ENCODE peak calls at places on chromosomes 7 and 10, in four cellular contexts. Y is HepG2, L is H1, C is GM12878. X is an unnamed sample.

GRCh38 chr10:89327803-89328441 is at the start of gene IFIT3:
- DNase-seq in C (peak; percentile 62), L (no peak), Y (peak; percentile 38), X (no peak)

GRCh38 chr10:24853661-24854060 is 98.7 kb downstream of the PRTFDC1 start:
- DNase-seq in L (no peak), Y (no peak), C (no peak), X (no peak)

GRCh38 chr7:123468303-123468702 is 66.1 kb downstream of the IQUB start:
- DNase-seq in C (no peak), L (no peak), Y (no peak), X (no peak)

GRCh38 chr10:45001382-45002148 is 842 bp downstream of the ZNF22 start:
- DNase-seq in L (no peak), C (peak; percentile 44), Y (no peak), X (no peak)

GRCh38 chr10:5861269-5862031 is 28.2 kb downstream of the ANKRD16 start:
- DNase-seq in L (no peak), C (no peak), Y (peak; percentile 83), X (no peak)

GRCh38 chr7:93890464-93891068 is at the start of gene TFPI2:
- DNase-seq in L (peak; percentile 43), C (no peak), Y (peak; percentile 2), X (peak; percentile 43)

GRCh38 chr7:22726849-22727792 is at the start of gene IL6:
- DNase-seq in C (no peak), L (no peak), Y (peak; percentile 6), X (peak; percentile 48)

GRCh38 chr7:96311967-96312366 is 9.9 kb downstream of the SLC25A13 start:
- DNase-seq in C (no peak), Y (peak; percentile 30), L (no peak), X (no peak)

GRCh38 chr10:37758074-37758473 is 99.3 kb downstream of the ZNF248 start:
- DNase-seq in C (no peak), L (no peak), Y (no peak), X (no peak)

GRCh38 chr10:37752309-37752875 is 105.0 kb downstream of the ZNF248 start:
- DNase-seq in L (no peak), C (no peak), Y (no peak), X (no peak)

GRCh38 chr10:37754538-37755323 is 102.7 kb downstream of the ZNF248 start:
- DNase-seq in C (no peak), Y (peak; percentile 64), L (no peak), X (peak; percentile 28)
- TF ChIP-seq SUZ12 in C (no peak), Y (no peak), L (no peak), X (no peak)

GRCh38 chr7:150972746-150973145 is 5.4 kb downstream of the KCNH2 start:
- DNase-seq in Y (no peak), L (no peak), C (no peak), X (no peak)

GRCh38 chr7:150970424-150970823 is 7.7 kb downstream of the KCNH2 start:
- DNase-seq in L (no peak), C (no peak), Y (no peak), X (no peak)

GRCh38 chr7:150972094-150972493 is 6.0 kb downstream of the KCNH2 start:
- DNase-seq in Y (no peak), C (no peak), L (no peak), X (no peak)

GRCh38 chr7:150969483-150969874 is 8.6 kb downstream of the KCNH2 start:
- DNase-seq in C (no peak), L (no peak), Y (no peak), X (no peak)

DNA sequence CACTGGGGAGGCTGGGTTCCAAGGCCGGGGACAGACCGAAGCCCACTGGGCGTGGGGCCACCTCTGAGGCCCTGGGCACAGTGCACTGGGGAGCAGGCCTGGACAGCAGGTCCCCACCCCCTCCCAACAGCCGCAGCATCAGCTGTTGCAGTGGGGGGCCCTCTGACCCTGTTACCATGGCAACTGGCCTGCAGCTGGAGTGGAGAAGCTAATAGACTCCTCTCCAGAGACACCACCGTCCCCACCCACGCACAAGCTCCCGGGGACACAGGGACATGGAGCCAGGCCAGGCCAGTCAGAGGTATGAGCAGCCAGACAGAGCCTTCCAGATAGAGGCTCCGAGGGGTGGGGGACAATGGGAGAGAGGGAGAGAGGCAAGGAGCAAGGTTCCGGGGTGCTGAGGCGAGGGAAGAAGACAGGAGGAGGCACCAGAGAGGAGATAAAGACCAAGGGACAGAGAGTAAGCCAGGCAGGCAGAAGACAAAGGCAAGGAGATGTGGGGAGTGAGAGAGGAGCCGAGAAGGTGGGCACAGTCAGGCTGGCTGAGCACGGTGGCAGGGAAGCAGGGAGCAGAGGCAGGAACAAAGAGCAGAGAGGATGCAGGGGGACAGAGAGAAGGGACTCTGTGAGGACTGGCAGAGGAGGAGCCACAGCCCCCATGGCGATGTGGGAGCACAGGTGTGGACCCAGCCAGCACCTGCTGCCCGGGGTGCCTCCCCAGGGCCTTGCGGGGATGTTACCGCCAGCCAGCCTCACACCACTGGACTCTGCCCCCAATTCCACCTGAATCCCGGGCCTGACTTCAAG is 6.7 kb downstream of the KCNH2 start:
- DNase-seq in Y (no peak), C (no peak), L (no peak), X (no peak)
- H3K27me3 ChIP-seq in Y (peaks cover 89% of the 10 kb centered on the region), C (no peaks in the 10 kb centered on the region), L (peaks cover 11% of the 10 kb centered on the region), X (peaks cover 24% of the 10 kb centered on the region)

GRCh38 chr7:157515342-157516041 is 178.7 kb downstream of the DNAJB6 start:
- DNase-seq in L (no peak), C (no peak), Y (no peak), X (no peak)
- TF ChIP-seq SUZ12 in L (no peak), C (no peak), Y (no peak), X (no peak)

DNA sequence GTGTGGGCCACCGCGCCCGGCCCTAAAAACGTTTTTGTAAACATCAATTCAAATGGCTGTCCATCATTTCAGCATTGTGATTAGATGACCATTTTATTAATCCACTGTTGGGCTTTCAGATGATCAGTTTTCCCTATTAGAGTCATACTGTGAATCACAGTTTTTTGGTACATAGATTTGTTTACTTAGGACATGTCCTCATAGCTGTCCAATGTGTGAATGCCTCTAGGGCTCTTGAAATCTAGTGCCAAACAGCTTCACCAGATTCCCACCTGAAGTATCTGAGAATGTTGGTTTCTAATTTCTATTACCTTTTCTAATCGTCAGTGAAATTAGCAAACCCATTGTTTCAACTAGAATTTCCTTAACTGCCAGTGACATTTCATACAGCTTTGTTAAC is 66.8 kb downstream of the UPF2 start:
- DNase-seq in Y (no peak), L (no peak), C (no peak), X (no peak)
- H3K27me3 ChIP-seq in Y (no peaks in the 10 kb centered on the region), L (no peaks in the 10 kb centered on the region), C (no peaks in the 10 kb centered on the region), X (no peaks in the 10 kb centered on the region)

GRCh38 chr10:79049931-79050895 is 18.6 kb upstream of the ZMIZ1 start:
- DNase-seq in L (no peak), C (no peak), Y (no peak), X (no peak)

GRCh38 chr10:79052311-79053080 is 16.3 kb upstream of the ZMIZ1 start:
- DNase-seq in Y (peak; percentile 52), L (no peak), C (no peak), X (no peak)

GRCh38 chr10:79051766-79052165 is 17.0 kb upstream of the ZMIZ1 start:
- DNase-seq in C (no peak), L (no peak), Y (no peak), X (no peak)

GRCh38 chr10:79053081-79053434 is 15.7 kb upstream of the ZMIZ1 start:
- DNase-seq in L (no peak), Y (no peak), C (no peak), X (no peak)

DNA sequence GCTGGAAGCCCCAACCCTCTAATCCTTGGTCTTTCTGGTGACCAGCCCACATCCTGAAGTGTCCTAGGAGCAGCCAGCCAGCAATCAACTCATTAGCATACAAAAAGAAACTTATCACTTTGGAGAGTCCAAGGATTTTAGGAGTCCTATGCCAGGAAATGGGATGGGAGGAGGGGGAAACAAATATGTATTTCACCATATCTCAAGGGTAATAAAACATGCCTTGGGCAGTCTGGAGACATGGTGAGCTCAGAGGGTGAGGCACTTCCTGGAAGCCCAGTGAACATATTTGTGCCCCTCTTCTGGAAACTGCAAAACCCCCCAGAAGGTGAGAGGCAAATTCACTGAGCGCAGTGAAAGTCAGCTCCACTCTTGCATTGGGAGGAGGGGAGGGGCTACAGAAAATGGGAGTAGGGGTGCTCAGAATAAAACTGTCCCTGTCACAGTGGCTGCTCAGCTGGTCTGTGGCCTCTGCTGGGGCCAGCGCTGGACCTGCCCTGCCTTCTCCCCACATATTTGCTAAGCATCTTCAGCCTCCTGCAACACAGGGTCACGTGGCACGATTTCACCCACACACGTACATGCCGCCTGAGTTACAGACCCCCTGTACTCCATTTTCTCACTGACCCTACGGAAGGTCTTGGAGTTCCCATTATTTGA is 17.7 kb upstream of the ZMIZ1 start:
- DNase-seq in L (no peak), Y (no peak), C (no peak), X (no peak)
- TF ChIP-seq SUZ12 in L (no peak), Y (no peak), C (no peak), X (no peak)

GRCh38 chr7:1404881-1405548 is 54.3 kb downstream of the MICALL2 start:
- DNase-seq in C (no peak), L (no peak), Y (no peak), X (no peak)
- H3K27me3 ChIP-seq in C (no peaks in the 10 kb centered on the region), L (peaks cover 25% of the 10 kb centered on the region), Y (peaks cover 70% of the 10 kb centered on the region), X (peaks cover 57% of the 10 kb centered on the region)

GRCh38 chr10:117462816-117463544 is 79.6 kb upstream of the EMX2 start:
- DNase-seq in C (no peak), L (no peak), Y (no peak), X (no peak)

GRCh38 chr10:117460846-117461765 is 81.4 kb upstream of the EMX2 start:
- DNase-seq in C (no peak), L (no peak), Y (no peak), X (no peak)

GRCh38 chr10:117461766-117462423 is 80.7 kb upstream of the EMX2 start:
- DNase-seq in Y (no peak), C (no peak), L (no peak), X (no peak)

GRCh38 chr10:117463545-117463920 is 79.0 kb upstream of the EMX2 start:
- DNase-seq in Y (no peak), L (no peak), C (no peak), X (no peak)

DNA sequence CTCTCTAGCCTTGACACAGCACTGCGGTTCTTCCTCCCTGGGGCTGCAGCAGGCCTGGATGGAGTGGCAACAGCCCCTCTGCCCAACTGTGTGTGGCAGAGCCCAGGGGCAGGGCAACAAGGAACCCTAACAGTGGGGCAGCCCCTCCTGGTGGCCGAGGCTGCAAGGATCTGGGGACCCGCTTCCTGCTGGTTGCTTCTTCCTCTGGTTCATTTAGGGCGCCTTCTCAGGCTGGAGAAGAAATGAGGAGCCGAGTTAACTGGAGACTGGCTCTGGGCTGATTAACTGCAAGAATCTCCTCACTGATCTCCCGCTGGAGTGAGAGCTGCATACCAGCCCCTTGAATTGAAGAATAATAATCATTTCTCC is 80.1 kb upstream of the EMX2 start:
- DNase-seq in L (no peak), Y (no peak), C (no peak), X (no peak)
- TF ChIP-seq SUZ12 in L (no peak), Y (no peak), C (no peak), X (no peak)